ENCODE peak calls at places on chromosomes 5 and 9, in eight cellular contexts. X, I, G, P, H, F, E and L are unnamed samples. For H3K27me3, the result is how much of the 10 kb centered on the place peaks cover.

GRCh38 chr5:33261305-33261704 is 179.5 kb upstream of the TARS1 start:
- DNase-seq in X (no peak), I (no peak), G (no peak), P (no peak), H (peak), F (peak), E (no peak), L (no peak)

GRCh38 chr5:34916518-34916917 is 1.0 kb downstream of the BRIX1 start:
- DNase-seq in X (no peak), I (no peak), G (no peak), P (no peak), H (no peak), F (no peak), E (no peak), L (no peak)

GRCh38 chr9:109166171-109166770 is 778 bp downstream of the FRRS1L start:
- DNase-seq in X (no peak), I (peak), G (no peak), P (no peak), H (no peak), F (no peak), E (no peak), L (no peak)

GRCh38 chr9:122075135-122076030 is 17.7 kb downstream of the TTLL11 start:
- DNase-seq in X (no peak), I (no peak), G (no peak), P (no peak), H (no peak), F (peak), E (no peak), L (no peak)

GRCh38 chr5:176789873-176790615 is 20.3 kb upstream of the UNC5A start:
- DNase-seq in X (no peak), I (no peak), G (no peak), P (no peak), H (no peak), F (no peak), E (no peak), L (no peak)

GRCh38 chr5:148583421-148583965 is 70.8 kb downstream of the HTR4 start:
- DNase-seq in X (no peak), I (no peak), G (no peak), P (no peak), H (no peak), F (no peak), E (no peak), L (no peak)

GRCh38 chr9:71795097-71795807 is 26.9 kb upstream of the CEMIP2 start:
- DNase-seq in X (no peak), I (no peak), G (no peak), P (no peak), H (no peak), F (no peak), E (no peak), L (peak)

GRCh38 chr5:78597068-78597857 is 51.3 kb downstream of the LHFPL2 start:
- DNase-seq in X (no peak), I (no peak), G (no peak), P (no peak), H (peak), F (peak), E (no peak), L (no peak)

GRCh38 chr9:37311938-37312730 is 110.4 kb upstream of the GRHPR start:
- DNase-seq in X (no peak), I (no peak), G (no peak), P (no peak), H (peak), F (peak), E (no peak), L (no peak)

DNA sequence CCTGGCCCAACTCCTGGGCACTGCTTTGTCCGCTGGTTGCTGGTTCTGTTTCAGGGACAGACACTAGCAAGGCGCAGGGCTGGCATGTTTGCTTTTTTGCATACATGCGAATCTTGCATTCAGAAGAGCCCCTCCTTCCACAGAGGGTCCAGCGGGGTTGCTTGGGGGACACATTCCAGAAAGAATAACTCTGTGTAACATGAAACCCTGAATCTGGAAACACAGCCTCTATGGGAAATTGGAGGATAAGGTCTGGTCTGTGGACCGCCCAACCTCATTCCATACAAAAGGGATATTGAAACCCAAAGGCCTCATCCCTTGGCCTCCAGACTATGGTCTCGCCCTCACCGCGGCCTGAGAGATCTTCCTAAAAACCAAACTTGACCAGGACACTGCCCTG is 9.0 kb upstream of the LMX1B start:
- DNase-seq in X (no peak), I (peak), G (no peak), P (no peak), H (no peak), F (no peak), E (peak), L (no peak)
- H3K27me3 ChIP-seq in X (under half), I (under half), G (under half), P (under half), H (under half), F (half or more), E (under half), L (under half)

GRCh38 chr5:72456391-72457060 is 50.7 kb downstream of the ZNF366 start:
- DNase-seq in X (no peak), I (no peak), G (no peak), P (no peak), H (no peak), F (no peak), E (no peak), L (no peak)

GRCh38 chr5:72459089-72459661 is 48.0 kb downstream of the ZNF366 start:
- DNase-seq in X (no peak), I (no peak), G (no peak), P (peak), H (no peak), F (no peak), E (no peak), L (no peak)

GRCh38 chr5:72455477-72455876 is 51.7 kb downstream of the ZNF366 start:
- DNase-seq in X (no peak), I (no peak), G (no peak), P (no peak), H (no peak), F (no peak), E (no peak), L (no peak)

GRCh38 chr5:72458407-72458806 is 48.8 kb downstream of the ZNF366 start:
- DNase-seq in X (no peak), I (no peak), G (no peak), P (no peak), H (no peak), F (no peak), E (no peak), L (no peak)

DNA sequence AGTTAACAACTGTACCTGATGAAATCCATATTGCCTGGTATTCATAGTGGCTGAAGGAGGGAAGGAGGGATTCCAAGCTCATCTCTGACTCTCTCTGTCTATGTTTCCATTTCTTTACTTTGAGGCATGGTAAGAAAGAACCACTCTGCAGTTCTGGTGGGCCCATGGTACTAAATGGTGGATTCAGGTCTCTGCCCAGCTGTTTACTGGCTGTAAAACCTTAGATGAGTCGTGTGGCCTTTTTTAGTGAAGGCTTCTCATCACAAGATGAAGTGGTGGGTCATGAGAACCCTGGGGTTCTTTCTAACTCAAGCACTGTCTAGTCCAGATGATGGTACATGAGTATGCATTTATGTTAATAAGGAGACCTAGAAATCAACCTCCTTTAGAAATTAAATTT is 49.7 kb downstream of the ZNF366 start:
- DNase-seq in X (no peak), I (no peak), G (no peak), P (no peak), H (no peak), F (no peak), E (no peak), L (no peak)
- H3K27me3 ChIP-seq in X (under half), I (under half), G (under half), P (under half), H (under half), F (under half), E (under half), L (under half)

GRCh38 chr9:98707158-98708102 is 1.3 kb downstream of the GABBR2 start:
- DNase-seq in X (peak), I (peak), G (no peak), P (peak), H (peak), F (peak), E (peak), L (no peak)
- H3K27me3 ChIP-seq in X (half or more), I (half or more), G (under half), P (under half), H (under half), F (under half), E (under half), L (under half)

GRCh38 chr9:113410207-113411158 is at the start of the genes C9orf43 and POLE3:
- DNase-seq in X (peak), I (peak), G (peak), P (peak), H (peak), F (peak), E (peak), L (peak)
- H3K27me3 ChIP-seq in X (under half), I (under half), G (under half), P (under half), H (under half), F (under half), E (under half), L (under half)

DNA sequence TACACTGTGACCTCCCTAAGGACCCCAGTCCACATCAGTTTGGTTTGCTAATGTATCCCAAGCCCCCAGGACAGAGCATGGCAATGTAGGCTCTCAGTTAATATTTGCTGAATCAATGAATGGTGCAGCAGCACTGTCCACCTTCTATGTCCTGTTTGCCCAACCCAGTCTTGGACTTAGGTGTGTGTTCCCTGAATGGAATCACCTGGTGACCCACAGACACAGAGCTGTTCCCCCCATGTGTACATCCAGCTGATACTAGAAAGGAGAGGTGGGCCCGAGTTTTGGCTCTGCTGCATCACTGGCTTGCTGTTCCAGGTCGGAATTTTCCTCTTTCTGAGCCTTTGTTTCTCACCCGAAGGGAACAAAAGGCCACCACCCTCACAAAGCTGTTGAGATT is 180.2 kb downstream of the AOPEP start:
- DNase-seq in X (no peak), I (no peak), G (no peak), P (no peak), H (no peak), F (no peak), E (no peak), L (no peak)
- H3K27me3 ChIP-seq in X (under half), I (under half), G (under half), P (under half), H (under half), F (under half), E (under half), L (under half)

GRCh38 chr5:38443390-38443789 is 113.1 kb downstream of the LIFR start:
- DNase-seq in X (no peak), I (no peak), G (no peak), P (no peak), H (no peak), F (no peak), E (no peak), L (no peak)
- H3K27me3 ChIP-seq in X (under half), I (under half), G (under half), P (under half), H (under half), F (under half), E (under half), L (under half)

DNA sequence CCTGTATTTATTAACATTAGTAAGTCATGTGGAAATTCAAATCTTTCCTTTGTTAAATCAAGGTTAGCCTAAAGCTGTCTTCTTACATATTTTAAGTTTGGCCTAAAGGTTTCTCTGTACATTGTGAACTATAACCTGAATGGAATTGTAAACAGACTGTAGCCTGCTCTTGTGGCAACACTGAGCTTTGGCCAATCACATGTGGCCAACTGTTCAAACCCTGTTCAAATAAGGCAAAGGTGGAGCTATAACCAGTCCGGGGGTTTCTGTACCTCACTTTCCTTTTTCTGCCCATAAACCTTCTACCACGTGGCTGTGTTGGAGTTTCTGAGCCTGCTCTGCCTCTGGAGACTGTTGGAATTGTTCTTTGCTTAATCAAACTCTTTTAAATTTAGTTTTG is 3.3 kb upstream of the HAPLN1 start:
- DNase-seq in X (no peak), I (no peak), G (no peak), P (no peak), H (no peak), F (no peak), E (no peak), L (no peak)
- H3K27me3 ChIP-seq in X (under half), I (under half), G (under half), P (under half), H (under half), F (under half), E (under half), L (under half)